ENCODE peak calls at places on chromosome 15, in four cellular contexts. Z, N, C and Q are unnamed samples.

GRCh38 chr15:78319588-78319987 is 20.2 kb upstream of the SKIC8 start:
- DNase-seq in Z (no peak), N (no peak), C (no peak), Q (no peak)

GRCh38 chr15:77857419-77857818 is 220.1 kb downstream of the TBC1D2B start:
- DNase-seq in Z (no peak), N (no peak), C (no peak), Q (no peak)

GRCh38 chr15:79682851-79683288 is 213.9 kb downstream of the MTHFS start:
- DNase-seq in Z (no peak), N (no peak), C (no peak), Q (no peak)

GRCh38 chr15:43516185-43516584 is 1.2 kb upstream of the MAP1A start:
- DNase-seq in Z (no peak), N (no peak), C (peak; percentile 11), Q (no peak)

GRCh38 chr15:95017950-95018349 is 786.6 kb downstream of the MCTP2 start:
- DNase-seq in Z (no peak), N (no peak), C (no peak), Q (peak; percentile 41)

GRCh38 chr15:64982472-64982871 is 7.2 kb downstream of the SPG21 start:
- DNase-seq in Z (no peak), N (no peak), C (no peak), Q (no peak)

GRCh38 chr15:82647045-82647834 is at the start of gene CPEB1:
- DNase-seq in Z (no peak), N (no peak), C (peak; percentile 92), Q (peak; percentile 75)

GRCh38 chr15:68235022-68235421 is 5.5 kb upstream of the CLN6 start:
- DNase-seq in Z (no peak), N (no peak), C (no peak), Q (no peak)

GRCh38 chr15:78257681-78258080 is 6.7 kb upstream of the DNAJA4 start:
- DNase-seq in Z (no peak), N (no peak), C (no peak), Q (no peak)

GRCh38 chr15:93087825-93088199 is 1.2 kb downstream of the RGMA start:
- DNase-seq in Z (peak; percentile 15), N (peak; percentile 22), C (peak; percentile 76), Q (peak; percentile 89)

GRCh38 chr15:81000626-81001179 is at the start of gene TLNRD1:
- DNase-seq in Z (no peak), N (peak; percentile 83), C (peak; percentile 84), Q (peak; percentile 92)

GRCh38 chr15:73630796-73631471 is 2.3 kb downstream of the NPTN start:
- DNase-seq in Z (no peak), N (no peak), C (no peak), Q (no peak)

GRCh38 chr15:31352911-31353811 is 26.5 kb downstream of the KLF13 start:
- DNase-seq in Z (peak; percentile 83), N (no peak), C (peak; percentile 50), Q (no peak)

GRCh38 chr15:96701443-96701842 is 370.9 kb downstream of the NR2F2 start:
- DNase-seq in Z (no peak), N (no peak), C (no peak), Q (no peak)

GRCh38 chr15:47374222-47374621 is 343.1 kb upstream of the SEMA6D start:
- DNase-seq in Z (no peak), N (no peak), C (no peak), Q (peak; percentile 70)

GRCh38 chr15:22979699-22980188 is 424 bp downstream of the CYFIP1 start:
- DNase-seq in Z (no peak), N (no peak), C (no peak), Q (peak; percentile 78)

GRCh38 chr15:45635191-45635638 is 386 bp downstream of the SQOR start:
- DNase-seq in Z (no peak), N (peak; percentile 41), C (no peak), Q (peak; percentile 74)

GRCh38 chr15:35038655-35039534 is 46.2 kb downstream of the NANOGP8 start:
- DNase-seq in Z (no peak), N (no peak), C (no peak), Q (no peak)

GRCh38 chr15:80490431-80490990 is 86.3 kb downstream of the ARNT2 start:
- DNase-seq in Z (no peak), N (no peak), C (no peak), Q (no peak)

GRCh38 chr15:63023351-63023945 is 19.1 kb upstream of the TPM1 start:
- DNase-seq in Z (no peak), N (peak; percentile 58), C (no peak), Q (no peak)

GRCh38 chr15:78206326-78207109 is 27.8 kb downstream of the ACSBG1 start:
- DNase-seq in Z (no peak), N (no peak), C (no peak), Q (no peak)

GRCh38 chr15:48925714-48926223 is 38.0 kb downstream of the SHC4 start:
- DNase-seq in Z (no peak), N (peak; percentile 29), C (peak; percentile 41), Q (no peak)

GRCh38 chr15:87710406-87710805 is 546.1 kb downstream of the NTRK3 start:
- DNase-seq in Z (no peak), N (no peak), C (no peak), Q (no peak)

GRCh38 chr15:101169457-101170071 is 82.3 kb downstream of the CHSY1 start:
- DNase-seq in Z (no peak), N (no peak), C (no peak), Q (no peak)

GRCh38 chr15:81029416-81030367 is 29.0 kb downstream of the TLNRD1 start:
- DNase-seq in Z (no peak), N (no peak), C (no peak), Q (no peak)

GRCh38 chr15:88939486-88939806 is 26.3 kb upstream of the MFGE8 start:
- DNase-seq in Z (no peak), N (no peak), C (no peak), Q (peak; percentile 37)

GRCh38 chr15:40327338-40327917 is 3.9 kb downstream of the INAFM2 start:
- DNase-seq in Z (no peak), N (no peak), C (no peak), Q (peak; percentile 30)
- TF ChIP-seq EZH2 in Z (no peak), N (no peak), C (no peak), Q (no peak)

GRCh38 chr15:70504305-70504951 is 258.9 kb downstream of the UACA start:
- DNase-seq in Z (no peak), N (no peak), C (no peak), Q (no peak)

GRCh38 chr15:70503798-70504304 is 259.5 kb downstream of the UACA start:
- DNase-seq in Z (no peak), N (no peak), C (no peak), Q (no peak)

GRCh38 chr15:70504988-70505387 is 258.4 kb downstream of the UACA start:
- DNase-seq in Z (no peak), N (no peak), C (no peak), Q (no peak)

GRCh38 chr15:70505971-70506887 is 257.1 kb downstream of the UACA start:
- DNase-seq in Z (no peak), N (no peak), C (no peak), Q (peak; percentile 25)

DNA sequence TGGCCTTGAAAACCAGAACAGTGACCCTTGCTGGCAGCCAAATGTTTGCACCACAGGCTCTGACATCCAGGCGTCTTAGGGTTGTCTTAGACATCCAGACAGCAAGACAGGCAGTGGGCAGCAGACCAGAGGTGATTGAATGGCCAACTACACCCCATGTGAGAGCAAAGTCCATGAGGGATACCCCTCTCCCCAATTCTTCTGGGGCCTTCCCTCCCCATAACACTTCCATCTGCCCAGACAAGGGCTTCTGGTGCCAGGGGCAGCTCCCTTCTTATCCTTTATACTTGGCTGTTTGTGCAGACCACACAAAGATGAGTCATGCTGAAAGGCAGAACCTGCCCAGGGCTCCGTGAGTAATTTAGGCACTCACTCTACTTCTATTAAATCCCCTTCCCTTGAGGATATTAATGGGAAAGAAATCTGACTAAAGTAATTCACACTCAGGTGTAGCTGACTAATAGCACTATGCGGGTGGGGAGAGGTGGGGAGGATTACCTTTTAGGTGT is 257.9 kb downstream of the UACA start:
- DNase-seq in Z (no peak), N (peak; percentile 29), C (no peak), Q (no peak)
- TF ChIP-seq POLR2AphosphoS5 in Z (no peak), N (no peak), C (no peak), Q (no peak)

DNA sequence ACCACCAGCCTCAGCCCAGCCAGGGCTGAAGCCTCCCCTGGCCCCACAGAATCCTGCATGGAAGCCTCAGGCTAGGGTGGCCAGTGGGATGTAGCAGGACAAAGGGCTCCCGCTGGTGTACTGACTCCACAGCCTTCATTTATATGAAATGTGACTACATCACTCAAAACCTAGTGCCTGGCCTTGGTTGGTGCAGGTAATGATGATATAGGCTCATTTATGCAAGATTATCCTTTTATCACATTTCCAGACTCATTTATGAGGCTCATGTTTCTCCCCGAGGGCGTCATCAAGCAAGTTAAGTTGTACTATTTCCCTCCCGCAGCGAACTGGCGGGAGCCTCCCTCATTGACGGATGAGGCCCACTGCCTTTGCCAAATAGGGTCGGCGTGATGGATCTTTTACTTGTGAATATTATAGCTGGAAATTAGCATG is 179.1 kb upstream of the SMAD3 start:
- DNase-seq in Z (no peak), N (no peak), C (no peak), Q (no peak)
- TF ChIP-seq JUNB in Z (no peak), N (no peak), C (no peak), Q (no peak)

GRCh38 chr15:52678468-52679231 is 538 bp downstream of the ATOSA start:
- DNase-seq in Z (no peak), N (peak; percentile 57), C (peak; percentile 33), Q (peak; percentile 83)
- TF ChIP-seq EZH2 in Z (no peak), N (no peak), C (no peak), Q (no peak)

DNA sequence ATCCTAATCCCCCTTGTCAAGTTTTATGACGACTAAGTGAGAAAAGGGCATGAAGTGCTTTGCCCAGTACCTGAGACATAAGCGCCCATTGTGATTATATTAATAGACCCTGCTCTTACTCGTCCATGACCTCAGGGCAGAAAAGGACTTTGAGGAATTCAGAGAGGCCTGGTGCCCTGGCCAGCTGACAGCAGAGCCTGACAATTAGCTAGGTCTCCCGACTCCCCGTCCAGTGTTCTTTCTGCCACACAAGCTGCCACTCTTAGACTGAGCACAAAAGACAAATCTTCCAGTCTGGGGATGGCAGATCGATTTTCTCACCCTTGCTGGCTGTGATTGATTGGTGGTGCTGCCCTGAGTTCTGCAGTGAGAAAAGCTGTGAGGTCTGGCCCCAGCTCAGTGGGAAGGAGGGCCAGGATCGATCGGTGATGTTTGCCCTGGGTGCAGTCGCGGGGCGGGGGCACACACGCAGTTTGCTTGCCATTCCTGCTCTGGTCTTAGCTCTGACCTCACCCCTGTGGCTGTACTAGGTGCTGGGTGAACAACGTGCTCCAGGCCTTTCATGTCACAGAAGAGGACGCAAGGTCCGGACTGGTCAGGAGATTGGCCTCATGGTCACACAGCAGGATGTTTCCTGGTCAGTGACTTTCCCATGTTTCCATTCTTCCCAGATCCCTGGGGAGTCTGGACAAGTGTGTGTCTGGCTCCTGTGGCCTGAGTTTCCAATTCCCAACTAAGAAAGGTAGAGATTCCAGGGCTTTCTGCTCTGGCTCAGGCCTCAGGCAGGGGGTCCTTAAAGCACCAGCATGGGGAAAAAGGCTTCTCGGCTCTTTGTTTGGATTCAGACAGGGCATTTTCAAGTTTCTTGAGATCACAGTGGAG is 67.4 kb upstream of the TLE3 start:
- DNase-seq in Z (no peak), N (peak; percentile 25), C (no peak), Q (no peak)
- TF ChIP-seq POLR2AphosphoS5 in Z (no peak), N (no peak), C (no peak), Q (no peak)

GRCh38 chr15:55407631-55407948 is 569 bp downstream of the CCPG1 start:
- DNase-seq in Z (no peak), N (no peak), C (peak; percentile 7), Q (no peak)
- TF ChIP-seq JUNB in Z (no peak), N (no peak), C (no peak), Q (no peak)

GRCh38 chr15:33311312-33311971 is 675 bp downstream of the RYR3 start:
- DNase-seq in Z (no peak), N (no peak), C (no peak), Q (peak; percentile 60)
- TF ChIP-seq EZH2 in Z (no peak), N (no peak), C (no peak), Q (no peak)

GRCh38 chr15:85316244-85316934 is 64.0 kb upstream of the AKAP13 start:
- DNase-seq in Z (no peak), N (peak; percentile 14), C (no peak), Q (no peak)
- TF ChIP-seq POLR2AphosphoS5 in Z (no peak), N (no peak), C (no peak), Q (no peak)